ENCODE peak calls at places on chromosomes 4 and X, in seven cellular contexts. U is Caki2; Z is iPS DF 19.7; M is fibroblast of gingiva; K is myocyte; L is KBM-7; C is effector memory CD8-positive, alpha-beta T cell. G is an unnamed sample.

GRCh38 chrX:13398073-13398823 is 78.4 kb upstream of the ATXN3L start:
- DNase-seq in K (peak; percentile 97), Z (peak; percentile 15), C (no peak), M (peak; percentile 98), L (no peak), U (peak; percentile 96), G (peak; percentile 87)

GRCh38 chrX:9146657-9147056 is 112.7 kb upstream of the FAM9B start:
- DNase-seq in C (no peak), K (no peak), L (no peak), Z (no peak), M (no peak), U (no peak), G (no peak)

GRCh38 chrX:151873096-151873495 is 39.6 kb upstream of the MAGEA4 start:
- DNase-seq in K (no peak), Z (no peak), M (no peak), L (no peak), C (no peak), U (no peak), G (no peak)

GRCh38 chrX:67787196-67787595 is 243.4 kb downstream of the AR start:
- DNase-seq in Z (no peak), C (no peak), U (no peak), L (no peak), M (peak; percentile 5), K (peak; percentile 6), G (no peak)

GRCh38 chr4:7031526-7032449 is 11.4 kb upstream of the TADA2B start:
- DNase-seq in L (no peak), K (no peak), U (no peak), C (no peak), Z (no peak), M (no peak), G (no peak)

GRCh38 chr4:105563352-105563751 is 10.9 kb downstream of the ARHGEF38 start:
- DNase-seq in M (no peak), U (no peak), K (no peak), Z (no peak), L (no peak), C (no peak), G (no peak)

GRCh38 chrX:68133181-68133580 is 300.1 kb downstream of the OPHN1 start:
- DNase-seq in Z (no peak), M (no peak), U (no peak), K (peak; percentile 2), C (no peak), L (no peak), G (no peak)

GRCh38 chrX:351736-352135 is 33.1 kb upstream of the GTPBP6 start:
- DNase-seq in U (no peak), C (no peak), K (no peak), L (no peak), Z (no peak), M (no peak), G (no peak)

GRCh38 chr4:118964891-118965411 is 76.3 kb downstream of the SYNPO2 start:
- DNase-seq in M (peak; percentile 65), C (no peak), L (no peak), U (no peak), K (no peak), Z (no peak), G (peak; percentile 45)

GRCh38 chrX:67544281-67544680 is 460 bp downstream of the AR start:
- DNase-seq in K (peak; percentile 48), U (no peak), Z (no peak), C (no peak), M (peak; percentile 41), L (peak; percentile 55), G (no peak)

GRCh38 chr4:3836041-3836801 is 70.0 kb downstream of the ADRA2C start:
- DNase-seq in U (no peak), C (no peak), Z (no peak), L (no peak), K (no peak), M (no peak), G (no peak)

GRCh38 chr4:187586892-187587291 is 408.7 kb upstream of the ZFP42 start:
- DNase-seq in M (no peak), Z (no peak), L (no peak), U (peak; percentile 81), K (no peak), C (no peak), G (peak; percentile 56)

GRCh38 chr4:8746523-8747466 is 124.8 kb downstream of the HMX1 start:
- DNase-seq in L (no peak), K (no peak), M (no peak), C (no peak), U (no peak), Z (no peak), G (no peak)

GRCh38 chrX:101022020-101022419 is 29.9 kb downstream of the TRMT2B start:
- DNase-seq in L (no peak), M (no peak), K (no peak), U (no peak), Z (no peak), C (no peak), G (no peak)

GRCh38 chr4:83019794-83020497 is 9.3 kb upstream of the LIN54 start:
- DNase-seq in U (no peak), C (no peak), Z (no peak), K (no peak), L (peak; percentile 60), M (no peak), G (no peak)

GRCh38 chr4:48033825-48034413 is 17.3 kb downstream of the NIPAL1 start:
- DNase-seq in L (peak; percentile 59), U (no peak), Z (no peak), C (peak; percentile 60), M (peak; percentile 4), K (peak; percentile 41), G (peak; percentile 14)

GRCh38 chrX:77446029-77446585 is 1.1 kb upstream of the FGF16 start:
- DNase-seq in C (no peak), Z (no peak), M (no peak), L (no peak), U (no peak), K (no peak), G (no peak)

GRCh38 chr4:26150948-26151347 is 169.9 kb upstream of the RBPJ start:
- DNase-seq in U (no peak), C (no peak), L (peak; percentile 39), M (no peak), K (no peak), Z (no peak), G (no peak)

GRCh38 chrX:100731441-100732281 is at the start of gene SYTL4:
- DNase-seq in U (peak; percentile 2), Z (peak; percentile 2), M (peak; percentile 2), K (peak; percentile 12), C (no peak), L (peak; percentile 51), G (peak; percentile 3)

GRCh38 chrX:155938132-155938531 is 57.0 kb downstream of the VAMP7 start:
- DNase-seq in M (no peak), U (no peak), Z (no peak), C (no peak), K (no peak), L (no peak), G (no peak)

GRCh38 chrX:49039598-49040375 is 3.4 kb downstream of the TFE3 start:
- DNase-seq in U (peak; percentile 96), M (peak; percentile 90), Z (peak; percentile 90), C (peak; percentile 3), L (peak; percentile 98), K (peak; percentile 85), G (peak; percentile 83)

GRCh38 chr4:155591784-155592567 is 74.7 kb upstream of the GUCY1A1 start:
- DNase-seq in K (no peak), L (no peak), C (no peak), Z (no peak), U (no peak), M (no peak), G (no peak)

GRCh38 chr4:40628888-40629287 is 776 bp downstream of the RBM47 start:
- DNase-seq in L (no peak), U (peak; percentile 52), M (no peak), K (no peak), C (no peak), Z (no peak), G (peak; percentile 45)

GRCh38 chr4:47442980-47443379 is 20.5 kb downstream of the COMMD8 start:
- DNase-seq in L (peak; percentile 87), C (no peak), Z (no peak), M (no peak), K (no peak), U (no peak), G (no peak)